ENCODE peak calls at places on chromosomes 12 and 14, in five cellular contexts. L is hepatocyte, P is PC-3, J is MM.1S, T is SK-N-SH. D is an unnamed sample. For H3K9me2, the result is how much of the 10 kb centered on the place peaks cover.

GRCh38 chr12:113874999-113875561 is 91.0 kb downstream of the RBM19 start:
- DNase-seq in L (no peak), P (peak), J (no peak), T (no peak), D (no peak)

GRCh38 chr12:2992724-2993123 is 33.5 kb downstream of the TEAD4 start:
- DNase-seq in L (no peak), P (no peak), J (no peak), T (no peak), D (no peak)

GRCh38 chr14:76784881-76785280 is 23.6 kb downstream of the VASH1 start:
- DNase-seq in L (peak), P (peak), J (peak), T (peak), D (peak)

GRCh38 chr14:53793790-53794560 is 162.7 kb downstream of the BMP4 start:
- DNase-seq in L (no peak), P (peak), J (no peak), T (no peak), D (no peak)

GRCh38 chr14:53180272-53181221 is 27.4 kb upstream of the DDHD1 start:
- DNase-seq in L (peak), P (no peak), J (no peak), T (no peak), D (peak)

GRCh38 chr12:130017571-130018449 is 114.0 kb upstream of the TMEM132D start:
- DNase-seq in L (no peak), P (no peak), J (no peak), T (peak), D (no peak)

GRCh38 chr12:10718279-10718821 is 4.8 kb downstream of the YBX3 start:
- DNase-seq in L (peak), P (peak), J (no peak), T (no peak), D (no peak)

GRCh38 chr14:105939810-105940508 is 413.6 kb downstream of the TMEM121 start:
- DNase-seq in L (no peak), P (no peak), J (no peak), T (no peak), D (no peak)

GRCh38 chr14:106564058-106564643 is 1037.8 kb downstream of the TMEM121 start:
- DNase-seq in L (no peak), P (peak), J (peak), T (peak), D (peak)

GRCh38 chr12:84730561-84731162 is 181.9 kb downstream of the SLC6A15 start:
- DNase-seq in L (no peak), P (no peak), J (no peak), T (peak), D (no peak)

GRCh38 chr14:75880512-75880911 is 101.3 kb downstream of the TGFB3 start:
- DNase-seq in L (no peak), P (no peak), J (no peak), T (no peak), D (no peak)

GRCh38 chr14:22980672-22981089 is 1.7 kb downstream of the AJUBA start:
- DNase-seq in L (peak), P (peak), J (no peak), T (peak), D (no peak)

GRCh38 chr14:83023369-83023768 is 1489.7 kb upstream of the SEL1L start:
- DNase-seq in L (no peak), P (no peak), J (no peak), T (no peak), D (no peak)

GRCh38 chr14:104860414-104860813 is 4.7 kb upstream of the CEP170B start:
- DNase-seq in L (no peak), P (no peak), J (no peak), T (no peak), D (no peak)

GRCh38 chr12:31594681-31595080 is 3.7 kb upstream of the DENND5B start:
- DNase-seq in L (no peak), P (no peak), J (no peak), T (no peak), D (no peak)

GRCh38 chr12:90652280-90652679 is 302.7 kb downstream of the CCER1 start:
- DNase-seq in L (no peak), P (peak), J (no peak), T (no peak), D (no peak)

GRCh38 chr12:74490390-74491064 is 47.1 kb upstream of the ATXN7L3B start:
- DNase-seq in L (no peak), P (no peak), J (peak), T (no peak), D (no peak)

GRCh38 chr12:65464930-65465329 is 186.4 kb downstream of the MSRB3 start:
- DNase-seq in L (peak), P (peak), J (no peak), T (no peak), D (no peak)

GRCh38 chr12:108696111-108696995 is 35.0 kb downstream of the CORO1C start:
- DNase-seq in L (peak), P (peak), J (no peak), T (no peak), D (no peak)

GRCh38 chr12:11067514-11067913 is 5.4 kb upstream of the TAS2R46 start:
- DNase-seq in L (no peak), P (no peak), J (no peak), T (no peak), D (no peak)

GRCh38 chr12:104656921-104657320 is 200.2 kb downstream of the CHST11 start:
- DNase-seq in L (no peak), P (no peak), J (no peak), T (no peak), D (no peak)

GRCh38 chr14:27845241-27845850 is 921.2 kb upstream of the FOXG1 start:
- DNase-seq in L (no peak), P (no peak), J (no peak), T (peak), D (no peak)

GRCh38 chr14:74820288-74820687 is 55.7 kb downstream of the PROX2 start:
- DNase-seq in L (no peak), P (no peak), J (no peak), T (no peak), D (no peak)

GRCh38 chr12:52232233-52232915 is 669 bp upstream of the KRT7 start:
- DNase-seq in L (no peak), P (no peak), J (no peak), T (peak), D (no peak)

GRCh38 chr12:123231931-123232330 is 1.0 kb downstream of the MPHOSPH9 start:
- DNase-seq in L (no peak), P (no peak), J (no peak), T (no peak), D (peak)

GRCh38 chr14:74508844-74509428 is 15.4 kb downstream of the ISCA2 start:
- DNase-seq in L (no peak), P (no peak), J (no peak), T (no peak), D (no peak)

GRCh38 chr12:92146865-92147264 is 1.2 kb upstream of the BTG1 start:
- DNase-seq in L (no peak), P (no peak), J (peak), T (peak), D (peak)

GRCh38 chr12:116964740-116965090 is 54.0 kb downstream of the FBXW8 start:
- DNase-seq in L (no peak), P (no peak), J (no peak), T (no peak), D (no peak)

GRCh38 chr14:67491741-67492504 is 3.4 kb upstream of the TMEM229B start:
- DNase-seq in L (no peak), P (no peak), J (no peak), T (peak), D (no peak)

GRCh38 chr12:70366581-70367267 is 634 bp downstream of the KCNMB4 start:
- DNase-seq in L (peak), P (peak), J (peak), T (peak), D (peak)

GRCh38 chr12:2639020-2639298 is 155.8 kb upstream of the FKBP4 start:
- DNase-seq in L (no peak), P (no peak), J (no peak), T (no peak), D (no peak)

GRCh38 chr14:61537567-61538463 is 157.5 kb upstream of the HIF1A start:
- DNase-seq in L (peak), P (peak), J (peak), T (no peak), D (peak)

GRCh38 chr14:96581902-96582640 is 79.9 kb downstream of the PAPOLA start:
- DNase-seq in L (no peak), P (no peak), J (no peak), T (peak), D (no peak)

GRCh38 chr14:24279301-24280186 is 8.1 kb upstream of the RABGGTA start:
- DNase-seq in L (no peak), P (peak), J (no peak), T (peak), D (peak)

GRCh38 chr12:101563197-101563596 is 31.6 kb upstream of the MYBPC1 start:
- DNase-seq in L (no peak), P (peak), J (no peak), T (no peak), D (no peak)

GRCh38 chr14:90140298-90140955 is 78.6 kb downstream of the KCNK13 start:
- DNase-seq in L (no peak), P (peak), J (no peak), T (no peak), D (no peak)

GRCh38 chr12:116910645-116911449 is at the start of gene FBXW8:
- DNase-seq in L (peak), P (peak), J (peak), T (peak), D (peak)

DNA sequence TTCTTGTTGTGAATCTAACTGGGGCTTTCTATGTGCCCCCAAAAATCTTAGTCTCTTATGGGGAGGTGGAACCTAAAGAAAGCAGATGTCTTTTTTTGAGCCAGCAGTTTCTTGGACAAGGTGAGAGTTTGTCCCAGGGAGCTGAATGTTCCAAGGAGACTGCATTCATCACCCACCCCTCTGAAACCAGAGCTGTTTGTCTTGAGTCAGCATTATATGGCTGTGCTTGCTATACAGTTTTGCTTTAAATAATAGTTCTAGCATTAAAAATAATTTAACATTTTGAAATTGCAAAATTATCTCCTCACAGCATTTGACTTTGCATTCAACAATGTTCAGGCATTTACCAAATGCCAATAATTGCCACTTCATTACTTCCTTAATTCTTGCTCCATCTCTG is 813.3 kb downstream of the BCL11B start:
- DNase-seq in L (no peak), P (no peak), J (no peak), T (no peak), D (no peak)
- H3K9me2 ChIP-seq in L (under half), P (under half), J (under half), T (under half), D (under half)

GRCh38 chr12:48968004-48968403 is 3.5 kb downstream of the WNT10B start:
- DNase-seq in L (no peak), P (no peak), J (no peak), T (no peak), D (no peak)

GRCh38 chr12:48961801-48962200 is 4.5 kb upstream of the ARF3 start:
- DNase-seq in L (no peak), P (peak), J (no peak), T (no peak), D (no peak)

GRCh38 chr12:48968467-48968866 is 3.1 kb downstream of the WNT10B start:
- DNase-seq in L (no peak), P (no peak), J (no peak), T (peak), D (no peak)

GRCh38 chr12:48966177-48966890 is 5.2 kb downstream of the WNT10B start:
- DNase-seq in L (no peak), P (no peak), J (peak), T (no peak), D (no peak)

DNA sequence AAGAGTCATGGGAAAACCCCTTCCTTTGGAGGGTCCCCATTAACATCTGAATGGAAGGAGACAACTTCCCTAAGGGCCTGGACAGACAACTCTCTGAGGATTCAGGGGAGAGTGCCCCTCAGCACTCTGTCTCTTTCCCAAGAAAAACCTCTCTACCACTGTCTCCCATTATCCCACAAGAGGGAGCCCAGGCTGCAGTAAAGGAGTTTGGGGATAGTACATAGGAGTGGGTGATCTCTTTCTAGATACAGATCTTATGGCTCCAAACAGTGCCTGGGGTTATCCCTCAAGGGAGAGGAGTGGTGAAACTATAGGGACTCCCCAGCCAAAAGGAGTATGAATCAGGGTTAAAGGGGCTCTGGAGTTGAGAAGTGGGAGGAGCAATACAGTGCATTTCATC is 6.1 kb downstream of the WNT10B start:
- DNase-seq in L (no peak), P (no peak), J (no peak), T (peak), D (no peak)
- TF ChIP-seq CTCF in L (peak), P (peak), J (peak), T (peak), D (no peak)

GRCh38 chr12:60230103-60230502 is 634.3 kb downstream of the SLC16A7 start:
- DNase-seq in L (no peak), P (peak), J (no peak), T (no peak), D (no peak)

GRCh38 chr12:60227916-60228315 is 632.1 kb downstream of the SLC16A7 start:
- DNase-seq in L (no peak), P (no peak), J (no peak), T (no peak), D (no peak)

GRCh38 chr12:60231301-60231700 is 635.5 kb downstream of the SLC16A7 start:
- DNase-seq in L (no peak), P (no peak), J (no peak), T (no peak), D (no peak)

GRCh38 chr12:60235261-60235660 is 639.4 kb downstream of the SLC16A7 start:
- DNase-seq in L (no peak), P (no peak), J (no peak), T (no peak), D (no peak)

DNA sequence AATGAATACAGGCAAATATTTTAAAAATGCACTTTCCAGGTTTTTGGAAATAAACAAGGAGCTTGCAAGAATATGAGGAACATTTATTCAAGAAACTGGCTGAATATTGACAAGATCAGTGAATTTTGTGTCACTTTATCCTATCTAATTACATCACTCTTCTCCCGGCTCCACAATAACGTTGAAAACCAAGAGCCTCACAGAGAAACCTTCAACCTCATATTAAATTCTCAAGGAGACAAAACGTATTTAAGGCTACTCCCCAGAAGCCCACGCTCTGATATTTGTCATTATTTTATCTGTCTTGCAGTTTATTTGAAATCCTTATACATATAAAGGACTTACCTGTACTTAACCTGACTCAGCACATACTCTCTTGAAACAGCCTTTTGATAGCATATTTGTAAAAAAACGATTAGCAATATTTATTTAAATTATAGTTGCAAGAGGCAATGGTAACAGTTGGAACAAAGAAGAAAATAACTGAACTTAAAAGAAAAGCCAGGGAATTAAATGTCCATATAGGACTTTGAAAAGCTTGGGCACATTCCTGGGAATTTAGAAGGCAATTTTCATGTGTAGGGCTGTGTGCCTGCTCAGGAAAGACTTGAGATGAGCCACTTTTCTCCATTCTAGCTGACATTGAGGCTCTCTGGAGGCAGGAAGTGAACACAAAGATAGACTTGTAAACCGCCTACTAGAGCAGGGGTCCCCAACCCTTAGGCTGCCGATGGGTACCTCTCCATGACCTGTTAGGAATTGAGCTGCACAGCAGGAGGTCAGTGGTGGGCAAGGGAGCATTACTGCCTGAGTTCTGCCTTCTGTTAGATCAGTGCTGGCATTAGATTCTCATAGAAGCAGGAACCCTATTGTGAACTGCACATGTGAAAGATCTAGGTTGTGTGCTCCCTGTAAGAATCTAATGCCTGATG is 636.4 kb downstream of the SLC16A7 start:
- DNase-seq in L (no peak), P (no peak), J (no peak), T (no peak), D (no peak)
- H3K9me2 ChIP-seq in L (under half), P (under half), J (under half), T (under half), D (under half)

DNA sequence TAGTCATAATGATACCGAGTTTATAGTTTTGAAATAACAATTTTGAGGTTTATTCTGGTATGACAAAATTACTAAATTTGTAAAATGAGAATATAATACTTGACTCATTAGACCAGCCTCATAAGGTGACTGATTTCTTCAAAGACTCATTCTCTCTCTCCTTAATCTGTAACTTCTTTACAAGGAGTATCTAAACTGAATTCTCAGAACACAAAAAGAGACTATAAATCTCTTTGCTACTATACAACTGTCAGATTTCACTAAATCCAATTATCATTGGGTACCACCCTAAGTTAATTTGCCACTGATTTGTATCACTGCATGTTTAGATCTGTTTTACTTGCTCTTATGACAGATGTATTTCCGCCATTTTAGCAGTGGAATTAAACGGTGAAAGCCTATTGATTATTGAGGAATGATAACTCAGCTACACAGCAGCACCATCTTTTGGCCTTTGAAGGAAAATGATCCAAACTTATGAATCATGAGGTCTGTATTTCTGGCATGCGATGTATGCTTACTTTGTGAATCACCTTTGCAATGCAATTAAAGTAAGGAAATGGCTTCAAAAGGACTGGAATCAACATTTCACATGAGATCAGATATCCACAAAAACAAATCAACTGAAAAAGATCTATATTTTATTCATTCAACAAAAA is 161.2 kb downstream of the RERGL start:
- DNase-seq in L (peak), P (peak), J (no peak), T (no peak), D (no peak)
- TF ChIP-seq CTCF in L (peak), P (peak), J (peak), T (peak), D (no peak)

GRCh38 chr12:124361074-124361965 is 66.4 kb downstream of the RFLNA start:
- DNase-seq in L (no peak), P (no peak), J (no peak), T (no peak), D (no peak)

GRCh38 chr12:124364543-124364942 is 69.7 kb downstream of the RFLNA start:
- DNase-seq in L (no peak), P (no peak), J (no peak), T (no peak), D (no peak)

GRCh38 chr12:124365726-124366430 is 71.0 kb downstream of the RFLNA start:
- DNase-seq in L (no peak), P (no peak), J (no peak), T (no peak), D (no peak)

GRCh38 chr12:124361996-124362395 is 67.1 kb downstream of the RFLNA start:
- DNase-seq in L (no peak), P (no peak), J (no peak), T (no peak), D (no peak)

GRCh38 chr12:124363376-124363965 is 68.6 kb downstream of the RFLNA start:
- DNase-seq in L (no peak), P (no peak), J (no peak), T (no peak), D (no peak)
- H3K9me2 ChIP-seq in L (under half), P (under half), J (under half), T (under half), D (under half)

GRCh38 chr14:87522575-87522974 is 470.4 kb downstream of the GALC start:
- DNase-seq in L (peak), P (no peak), J (peak), T (no peak), D (peak)
- TF ChIP-seq CTCF in L (no peak), P (no peak), J (peak), T (no peak), D (peak)